ENCODE peak calls at places on chromosome 12, in five cellular contexts. B, O, J, R and D are unnamed samples.

GRCh38 chr12:122356192-122356635 is 66.3 kb downstream of the CLIP1 start:
- DNase-seq in B (peak; percentile 45), O (peak; percentile 13), J (peak; percentile 5), R (no peak), D (peak; percentile 59)

GRCh38 chr12:53804429-53804828 is 52.6 kb upstream of the CISTR start:
- DNase-seq in B (peak; percentile 73), O (no peak), J (no peak), R (no peak), D (no peak)

GRCh38 chr12:52681551-52682380 is 1.6 kb upstream of the KRT1 start:
- DNase-seq in B (no peak), O (no peak), J (no peak), R (no peak), D (no peak)

GRCh38 chr12:14194572-14194971 is 170.9 kb upstream of the ATF7IP start:
- DNase-seq in B (no peak), O (no peak), J (no peak), R (no peak), D (no peak)

GRCh38 chr12:76441016-76441415 is 92.8 kb upstream of the BBS10 start:
- DNase-seq in B (no peak), O (no peak), J (no peak), R (no peak), D (no peak)

GRCh38 chr12:122031342-122032216 is 9.9 kb downstream of the BCL7A start:
- DNase-seq in B (peak; percentile 78), O (no peak), J (no peak), R (peak; percentile 47), D (no peak)

GRCh38 chr12:76032043-76032981 is 736 bp upstream of the PHLDA1 start:
- DNase-seq in B (peak; percentile 40), O (no peak), J (no peak), R (no peak), D (peak; percentile 81)

GRCh38 chr12:120853188-120853587 is 51.0 kb downstream of the SPPL3 start:
- DNase-seq in B (no peak), O (no peak), J (no peak), R (no peak), D (peak; percentile 22)

GRCh38 chr12:97288526-97288925 is 174.1 kb upstream of the RMST start:
- DNase-seq in B (no peak), O (no peak), J (no peak), R (no peak), D (no peak)

GRCh38 chr12:120365675-120366340 is 3.2 kb downstream of the MSI1 start:
- DNase-seq in B (no peak), O (no peak), J (no peak), R (no peak), D (no peak)

GRCh38 chr12:99983721-99984258 is 946 bp downstream of the ANKS1B start:
- DNase-seq in B (no peak), O (no peak), J (no peak), R (no peak), D (peak; percentile 29)

GRCh38 chr12:132385923-132386751 is 56.7 kb upstream of the GALNT9 start:
- DNase-seq in B (no peak), O (no peak), J (no peak), R (no peak), D (no peak)

GRCh38 chr12:120075034-120075616 is 41.4 kb downstream of the RAB35 start:
- DNase-seq in B (no peak), O (no peak), J (no peak), R (no peak), D (no peak)

GRCh38 chr12:81329088-81329487 is 251.2 kb downstream of the ACSS3 start:
- DNase-seq in B (peak; percentile 28), O (no peak), J (no peak), R (no peak), D (peak; percentile 15)

GRCh38 chr12:88472775-88473174 is 107.5 kb downstream of the KITLG start:
- DNase-seq in B (no peak), O (no peak), J (no peak), R (no peak), D (no peak)

GRCh38 chr12:122870163-122870842 is 25.6 kb downstream of the VPS37B start:
- DNase-seq in B (no peak), O (no peak), J (no peak), R (peak; percentile 7), D (no peak)

GRCh38 chr12:16531623-16532022 is 74.3 kb downstream of the LMO3 start:
- DNase-seq in B (no peak), O (no peak), J (peak; percentile 64), R (no peak), D (no peak)

GRCh38 chr12:49635656-49636055 is 12.3 kb downstream of the PRPF40B start:
- DNase-seq in B (no peak), O (no peak), J (no peak), R (no peak), D (no peak)

GRCh38 chr12:3316776-3317480 is 174.1 kb upstream of the PRMT8 start:
- DNase-seq in B (no peak), O (no peak), J (no peak), R (no peak), D (no peak)

GRCh38 chr12:45336331-45336730 is 120.4 kb downstream of the ANO6 start:
- DNase-seq in B (no peak), O (no peak), J (no peak), R (no peak), D (peak; percentile 95)

GRCh38 chr12:131147894-131148293 is 194.2 kb downstream of the ADGRD1 start:
- DNase-seq in B (no peak), O (no peak), J (no peak), R (no peak), D (no peak)

GRCh38 chr12:66742508-66743367 is 63.9 kb upstream of the GRIP1 start:
- DNase-seq in B (no peak), O (no peak), J (no peak), R (no peak), D (no peak)

GRCh38 chr12:91349451-91349850 is 166.8 kb upstream of the DCN start:
- DNase-seq in B (no peak), O (no peak), J (no peak), R (no peak), D (no peak)

GRCh38 chr12:39103552-39104165 is 198.3 kb upstream of the CPNE8 start:
- DNase-seq in B (peak; percentile 40), O (no peak), J (peak; percentile 32), R (no peak), D (no peak)

GRCh38 chr12:9364224-9365176 is 156.3 kb upstream of the PZP start:
- DNase-seq in B (peak; percentile 17), O (no peak), J (no peak), R (no peak), D (no peak)

GRCh38 chr12:48029811-48030650 is 25.8 kb upstream of the COL2A1 start:
- DNase-seq in B (no peak), O (no peak), J (no peak), R (no peak), D (no peak)

GRCh38 chr12:49109631-49110172 is 945 bp downstream of the LMBR1L start:
- DNase-seq in B (no peak), O (no peak), J (no peak), R (no peak), D (no peak)

GRCh38 chr12:72448089-72448488 is 175.9 kb downstream of the TRHDE start:
- DNase-seq in B (no peak), O (no peak), J (no peak), R (no peak), D (no peak)

GRCh38 chr12:40058721-40059190 is 47.1 kb downstream of the SLC2A13 start:
- DNase-seq in B (no peak), O (no peak), J (no peak), R (no peak), D (peak; percentile 8)

GRCh38 chr12:108377260-108377659 is 38.1 kb upstream of the CMKLR1 start:
- DNase-seq in B (no peak), O (no peak), J (no peak), R (no peak), D (no peak)